ENCODE peak calls at places on chromosomes 16 and 17, in nine cellular contexts. Z is tibial artery, C is HFFc6, D is cardiac muscle cell, X is HFF-Myc, F is nephron progenitor cell, N is heart right ventricle, M is endothelial cell, Q is mammary epithelial cell. E is an unnamed sample.

GRCh38 chr16:8801686-8802085 is 4.0 kb downstream of the PMM2 start:
- DNase-seq in N (no peak), F (no peak), Q (no peak), D (no peak), Z (no peak), M (no peak), C (no peak), X (no peak), E (no peak)

GRCh38 chr17:9828296-9829059 is 2.8 kb downstream of the GLP2R start:
- DNase-seq in X (no peak), M (no peak), Q (no peak), F (no peak), D (no peak), N (no peak), Z (no peak), C (no peak), E (no peak)

GRCh38 chr16:56190903-56191806 is at the start of gene GNAO1:
- DNase-seq in X (no peak), N (peak; percentile 82), F (peak; percentile 73), C (no peak), D (peak; percentile 89), M (peak; percentile 34), Z (peak; percentile 52), Q (peak; percentile 42), E (no peak)

GRCh38 chr16:46949216-46949892 is 24.1 kb downstream of the DNAJA2 start:
- DNase-seq in D (no peak), M (no peak), Q (no peak), N (no peak), F (no peak), C (no peak), Z (no peak), X (no peak), E (no peak)

GRCh38 chr16:1976951-1977874 is 4.1 kb downstream of the NOXO1 start:
- DNase-seq in D (no peak), M (no peak), X (no peak), F (no peak), Q (no peak), N (no peak), Z (no peak), C (no peak), E (no peak)

GRCh38 chr16:73049051-73049910 is 1.4 kb upstream of the ZFHX3 start:
- DNase-seq in C (no peak), X (no peak), Z (peak; percentile 20), N (no peak), F (no peak), Q (no peak), D (no peak), M (no peak), E (no peak)

GRCh38 chr17:43006639-43007551 is at the start of gene IFI35:
- DNase-seq in D (peak; percentile 72), M (peak; percentile 72), F (peak; percentile 58), C (peak; percentile 80), Z (peak; percentile 85), Q (peak; percentile 71), N (peak; percentile 82), X (peak; percentile 65), E (peak; percentile 94)

GRCh38 chr17:7836596-7837374 is 2.8 kb downstream of the KDM6B start:
- DNase-seq in M (peak; percentile 96), Q (peak; percentile 85), N (peak; percentile 87), Z (peak; percentile 91), F (peak; percentile 93), C (peak; percentile 89), X (peak; percentile 98), D (peak; percentile 96), E (peak; percentile 95)

GRCh38 chr17:44599298-44600175 is 42.3 kb downstream of the FZD2 start:
- DNase-seq in Q (no peak), C (peak; percentile 81), X (peak; percentile 95), D (peak; percentile 40), Z (peak; percentile 80), M (no peak), N (no peak), F (peak; percentile 75), E (no peak)

GRCh38 chr16:67917140-67917851 is 14.4 kb downstream of the CTRL start:
- DNase-seq in C (no peak), N (peak; percentile 69), M (no peak), X (no peak), F (no peak), Q (no peak), Z (no peak), D (no peak), E (no peak)

GRCh38 chr16:1793578-1794220 is at the start of gene IGFALS:
- DNase-seq in M (no peak), F (no peak), D (no peak), C (no peak), Q (no peak), X (no peak), Z (no peak), N (no peak), E (peak; percentile 84)

GRCh38 chr16:85523602-85524364 is 89.3 kb upstream of the GSE1 start:
- DNase-seq in C (no peak), Q (no peak), X (no peak), N (peak; percentile 72), F (peak; percentile 76), M (no peak), D (peak; percentile 86), Z (no peak), E (peak; percentile 92)

GRCh38 chr16:85313541-85314208 is 201.4 kb upstream of the CIBAR2 start:
- DNase-seq in D (peak; percentile 39), X (no peak), Z (no peak), M (no peak), N (no peak), F (no peak), C (peak; percentile 23), Q (peak; percentile 60), E (no peak)

GRCh38 chr17:64399071-64399766 is 8.6 kb upstream of the PECAM1 start:
- DNase-seq in D (no peak), X (no peak), M (no peak), Q (peak; percentile 50), Z (no peak), C (no peak), F (no peak), N (no peak), E (no peak)

GRCh38 chr16:74660383-74660782 is 6.3 kb downstream of the RFWD3 start:
- DNase-seq in D (no peak), Q (peak; percentile 57), C (no peak), Z (no peak), X (no peak), N (no peak), M (no peak), F (no peak), E (no peak)

GRCh38 chr16:4273858-4274291 is 1.1 kb upstream of the TFAP4 start:
- DNase-seq in F (peak; percentile 57), X (no peak), Q (peak; percentile 66), M (peak; percentile 73), N (peak; percentile 71), Z (peak; percentile 36), D (peak; percentile 61), C (peak; percentile 19), E (no peak)

GRCh38 chr16:79358188-79358587 is 242.3 kb downstream of the MAF start:
- DNase-seq in Z (no peak), N (peak; percentile 16), M (no peak), C (no peak), X (no peak), Q (no peak), F (no peak), D (no peak), E (no peak)

GRCh38 chr17:18377437-18378204 is at the start of gene EVPLL:
- DNase-seq in C (no peak), X (no peak), Z (peak; percentile 49), M (no peak), F (no peak), N (no peak), Q (peak; percentile 94), D (no peak), E (no peak)

GRCh38 chr16:65698943-65699342 is 577.1 kb upstream of the CDH11 start:
- DNase-seq in Z (no peak), F (no peak), C (no peak), Q (no peak), M (no peak), N (no peak), X (peak; percentile 45), D (peak; percentile 15), E (no peak)

GRCh38 chr16:6643083-6643686 is 689.5 kb upstream of the RBFOX1 start:
- DNase-seq in N (no peak), F (peak; percentile 71), C (peak; percentile 34), Z (peak; percentile 55), X (peak; percentile 24), Q (peak; percentile 41), M (peak; percentile 66), D (peak; percentile 48), E (peak; percentile 78)

GRCh38 chr16:30659507-30660423 is 1.5 kb downstream of the FBRS start:
- DNase-seq in N (peak; percentile 48), C (no peak), F (peak; percentile 74), M (no peak), Q (peak; percentile 35), D (no peak), Z (no peak), X (no peak), E (no peak)
- TF ChIP-seq CTCF in N (no peak), C (peak; percentile 52), F (no peak), M (no peak), Q (no peak), D (no peak), Z (no peak), X (no peak), E (no peak)

DNA sequence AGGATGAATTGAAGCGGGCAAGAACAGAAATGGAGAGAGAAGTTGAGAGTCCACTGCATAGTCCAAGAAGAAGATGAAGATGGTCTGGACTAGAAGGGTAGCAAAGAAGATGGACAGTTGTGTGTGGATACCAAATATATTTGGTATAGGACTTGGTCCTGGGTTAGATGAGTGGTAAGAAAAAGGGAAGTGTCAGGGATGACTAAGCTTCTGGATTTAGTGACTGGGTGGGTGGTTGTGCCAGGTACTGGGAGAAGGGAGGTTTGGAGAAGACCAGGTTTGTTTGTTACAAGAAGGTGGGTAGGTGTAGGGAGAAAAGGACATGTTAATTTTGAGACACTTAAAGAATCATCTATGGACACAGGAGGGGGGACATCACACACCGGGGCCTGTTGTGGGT is 5.4 kb downstream of the VMP1 start:
- DNase-seq in F (no peak), X (no peak), Q (no peak), N (no peak), C (no peak), Z (no peak), M (no peak), D (no peak), E (no peak)
- TF ChIP-seq CTCF in F (no peak), X (no peak), Q (no peak), N (no peak), C (no peak), Z (no peak), M (no peak), D (no peak), E (no peak)

GRCh38 chr17:50534222-50534978 is 1.9 kb downstream of the EPN3 start:
- DNase-seq in M (no peak), Z (no peak), Q (peak; percentile 86), X (no peak), C (no peak), D (no peak), N (no peak), F (no peak), E (no peak)
- TF ChIP-seq CTCF in M (peak; percentile 40), Z (no peak), Q (peak; percentile 52), X (peak; percentile 2), C (peak; percentile 50), D (peak; percentile 34), N (peak; percentile 43), F (peak; percentile 35), E (no peak)

DNA sequence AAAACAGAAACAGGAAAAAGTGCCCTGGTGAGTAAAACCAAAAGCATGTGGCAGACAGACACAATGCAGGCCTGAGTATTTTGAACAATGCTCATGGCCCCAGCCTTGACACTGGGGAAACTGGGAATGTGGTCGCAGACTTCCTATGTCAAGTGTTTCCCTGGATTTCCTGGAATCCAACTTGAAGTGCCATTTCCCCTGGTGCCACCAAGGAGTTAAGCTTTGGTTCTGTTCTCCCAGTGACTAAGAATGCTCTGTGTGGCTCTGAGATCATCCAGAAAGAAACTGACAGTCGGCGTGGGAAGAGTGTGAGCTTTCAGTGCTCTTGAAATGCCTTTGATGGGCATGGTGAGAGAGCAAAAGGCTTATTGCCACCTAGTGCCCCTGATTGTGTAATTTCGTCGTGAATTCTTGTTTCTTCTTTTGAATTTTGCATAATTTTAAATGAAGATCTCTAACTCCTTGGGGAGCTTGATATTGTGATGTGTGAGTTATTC is 96.0 kb downstream of the YPEL2 start:
- DNase-seq in N (no peak), X (no peak), Q (peak; percentile 60), D (peak; percentile 83), C (peak; percentile 55), Z (no peak), M (peak; percentile 31), F (no peak), E (no peak)
- TF ChIP-seq CTCF in N (peak; percentile 22), X (no peak), Q (no peak), D (no peak), C (peak; percentile 24), Z (no peak), M (no peak), F (no peak), E (peak; percentile 21)